ENCODE peak calls at places on chromosomes 2 and 18, in five cellular contexts. H is stomach; Q is CD8-positive, alpha-beta memory T cell; U is uterus; E is left ventricle myocardium inferior. B is an unnamed sample.

GRCh38 chr2:138503087-138503442 is 1.5 kb downstream of the SPOPL start:
- DNase-seq in E (no peak), Q (no peak), U (no peak), H (no peak), B (no peak)

GRCh38 chr2:110999626-111000025 is 121.1 kb upstream of the BCL2L11 start:
- DNase-seq in H (no peak), U (no peak), Q (no peak), E (no peak), B (no peak)

GRCh38 chr18:56148373-56148772 is 490.0 kb downstream of the TXNL1 start:
- DNase-seq in H (no peak), U (no peak), Q (no peak), E (no peak), B (peak; percentile 71)

GRCh38 chr2:36058953-36059352 is 296.6 kb upstream of the CRIM1 start:
- DNase-seq in H (no peak), E (no peak), U (no peak), Q (no peak), B (no peak)

GRCh38 chr2:113283704-113284284 is 5.1 kb upstream of the PAX8 start:
- DNase-seq in H (peak; percentile 83), E (peak; percentile 50), U (peak; percentile 58), Q (no peak), B (peak; percentile 92)

GRCh38 chr2:218645126-218645525 is 14.3 kb downstream of the ZNF142 start:
- DNase-seq in E (no peak), U (no peak), Q (no peak), H (no peak), B (peak; percentile 50)

GRCh38 chr18:74255022-74255658 is 36.6 kb downstream of the CYB5A start:
- DNase-seq in H (peak; percentile 59), E (no peak), U (no peak), Q (no peak), B (no peak)

GRCh38 chr2:160581448-160581847 is 87.8 kb upstream of the RBMS1 start:
- DNase-seq in E (no peak), Q (no peak), U (no peak), H (no peak), B (no peak)

GRCh38 chr2:176392744-176393414 is 123.6 kb downstream of the MTX2 start:
- DNase-seq in U (no peak), H (no peak), Q (no peak), E (no peak), B (no peak)

GRCh38 chr2:142722569-142722968 is 154.9 kb upstream of the KYNU start:
- DNase-seq in H (no peak), Q (no peak), U (no peak), E (no peak), B (no peak)

GRCh38 chr18:3157086-3157485 is 62.7 kb downstream of the MYOM1 start:
- DNase-seq in U (no peak), H (no peak), E (no peak), Q (no peak), B (no peak)

GRCh38 chr18:3411854-3412268 is 38.1 kb upstream of the TGIF1 start:
- DNase-seq in U (peak; percentile 26), Q (peak; percentile 25), H (peak; percentile 66), E (peak; percentile 34), B (peak; percentile 23)

GRCh38 chr2:127575185-127575765 is 39.8 kb downstream of the MYO7B start:
- DNase-seq in Q (no peak), E (no peak), U (no peak), H (peak; percentile 10), B (no peak)

GRCh38 chr2:174124171-174124570 is 124.2 kb downstream of the OLA1 start:
- DNase-seq in H (no peak), E (no peak), Q (no peak), U (no peak), B (peak; percentile 20)

GRCh38 chr2:216023055-216023648 is 9.8 kb upstream of the MREG start:
- DNase-seq in U (no peak), Q (peak; percentile 30), E (no peak), H (peak; percentile 54), B (peak; percentile 32)

GRCh38 chr2:1660656-1661650 is 83.4 kb downstream of the PXDN start:
- DNase-seq in E (no peak), H (peak; percentile 9), U (no peak), Q (no peak), B (no peak)

GRCh38 chr2:11889854-11890253 is 143.4 kb downstream of the LPIN1 start:
- DNase-seq in H (no peak), Q (no peak), E (no peak), U (no peak), B (no peak)

GRCh38 chr2:61017003-61017555 is 441 bp upstream of the PEX13 start:
- DNase-seq in H (peak; percentile 86), Q (peak; percentile 76), U (peak; percentile 60), E (peak; percentile 58), B (peak; percentile 56)

GRCh38 chr2:231554748-231555545 is 24.7 kb upstream of the NMUR1 start:
- DNase-seq in H (peak; percentile 55), U (peak; percentile 79), Q (no peak), E (peak; percentile 77), B (peak; percentile 60)

GRCh38 chr2:74514368-74515270 is at the start of gene TLX2:
- DNase-seq in H (no peak), U (no peak), E (no peak), Q (peak; percentile 18), B (peak; percentile 36)

GRCh38 chr2:11869423-11869991 is 123.1 kb downstream of the LPIN1 start:
- DNase-seq in E (no peak), H (no peak), Q (no peak), U (no peak), B (no peak)

GRCh38 chr18:2515908-2516625 is 55.2 kb downstream of the METTL4 start:
- DNase-seq in H (no peak), E (no peak), U (no peak), Q (no peak), B (peak; percentile 97)

GRCh38 chr18:75249672-75250470 is 39.3 kb downstream of the TSHZ1 start:
- DNase-seq in Q (no peak), U (no peak), H (no peak), E (no peak), B (no peak)

GRCh38 chr2:109637749-109638570 is 23.8 kb downstream of the SOWAHC start:
- DNase-seq in H (no peak), E (no peak), Q (no peak), U (no peak), B (peak; percentile 74)

GRCh38 chr2:58106896-58107295 is 60.3 kb downstream of the VRK2 start:
- DNase-seq in H (no peak), U (no peak), E (no peak), Q (no peak), B (no peak)

GRCh38 chr2:165891943-165892342 is 61.6 kb downstream of the TTC21B start:
- DNase-seq in H (no peak), E (no peak), U (no peak), Q (no peak), B (no peak)

GRCh38 chr2:9975805-9976447 is 24.4 kb downstream of the GRHL1 start:
- DNase-seq in U (no peak), Q (no peak), E (no peak), H (no peak), B (peak; percentile 97)

DNA sequence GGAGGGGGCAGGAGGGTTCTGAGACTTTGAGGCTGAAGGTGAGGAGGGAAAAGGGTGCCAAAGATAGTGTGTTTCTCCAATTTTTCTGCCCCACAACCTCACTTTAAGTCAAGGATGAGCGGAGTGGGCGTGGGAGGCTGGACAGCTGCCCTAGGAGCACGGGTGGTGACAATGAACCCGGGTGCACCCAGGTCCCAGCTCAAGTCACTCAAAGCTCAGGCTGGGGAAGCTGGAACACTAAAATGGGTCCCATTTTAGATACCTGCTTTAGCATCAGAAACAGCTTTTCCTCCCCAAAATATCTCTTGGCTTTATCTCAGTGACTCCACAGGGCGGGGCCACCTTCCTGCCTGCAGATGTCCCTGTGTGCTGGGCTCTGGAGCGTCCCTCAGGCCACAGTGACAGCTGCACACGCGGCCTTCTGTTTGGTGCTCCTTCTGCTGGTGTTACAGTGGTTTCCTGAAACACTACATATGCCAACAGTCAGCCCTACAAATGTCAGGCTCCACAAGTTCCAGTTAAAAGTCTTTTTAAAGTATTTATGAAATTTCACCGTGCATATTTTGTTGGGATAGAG is 1.4 kb upstream of the MBP start:
- DNase-seq in E (peak; percentile 60), H (no peak), U (no peak), Q (no peak), B (no peak)
- H3K4me3 ChIP-seq in E (peak overlapping the region; percentile 86), H (no peak overlapping the region), U (no peak overlapping the region), Q (no peak overlapping the region), B (no peak overlapping the region)

GRCh38 chr2:37377187-37377532 is 32.7 kb downstream of the QPCT start:
- DNase-seq in U (no peak), Q (no peak), H (no peak), E (no peak), B (peak; percentile 69)
- H3K4me3 ChIP-seq in U (no peak overlapping the region), Q (no peak overlapping the region), H (no peak overlapping the region), E (peak overlapping the region; percentile 9), B (peak overlapping the region; percentile 7)

GRCh38 chr2:37553411-37554156 is 117.9 kb downstream of the CDC42EP3 start:
- DNase-seq in H (no peak), E (no peak), Q (no peak), U (no peak), B (no peak)

GRCh38 chr2:37555457-37555856 is 116.0 kb downstream of the CDC42EP3 start:
- DNase-seq in E (peak; percentile 19), Q (no peak), U (no peak), H (no peak), B (no peak)

GRCh38 chr2:37556256-37556655 is 115.2 kb downstream of the CDC42EP3 start:
- DNase-seq in H (no peak), E (no peak), Q (no peak), U (no peak), B (no peak)

GRCh38 chr2:37554157-37554515 is 117.3 kb downstream of the CDC42EP3 start:
- DNase-seq in H (no peak), U (no peak), E (no peak), Q (no peak), B (no peak)

DNA sequence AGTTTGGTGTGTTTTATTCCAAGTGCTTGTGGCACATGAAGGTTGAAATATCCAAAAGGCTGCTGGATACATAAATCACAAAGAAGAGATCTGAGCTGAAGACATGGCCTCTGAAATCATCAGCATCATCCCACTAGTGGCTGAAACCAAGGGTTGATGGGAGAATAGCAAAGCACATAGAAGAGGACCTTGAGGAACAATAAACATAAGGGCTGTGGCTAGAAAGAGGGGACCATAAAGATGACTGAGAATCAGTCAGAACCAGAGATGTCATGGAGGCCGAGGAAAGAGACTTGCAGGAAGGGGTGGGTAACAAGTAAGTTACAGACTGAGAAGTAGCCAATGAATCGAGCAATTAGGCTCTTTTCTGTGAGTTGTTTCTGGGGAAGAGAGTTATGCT is 116.8 kb downstream of the CDC42EP3 start:
- DNase-seq in Q (no peak), U (no peak), E (no peak), H (no peak), B (no peak)
- H3K4me3 ChIP-seq in Q (no peak overlapping the region), U (no peak overlapping the region), E (no peak overlapping the region), H (no peak overlapping the region), B (no peak overlapping the region)

DNA sequence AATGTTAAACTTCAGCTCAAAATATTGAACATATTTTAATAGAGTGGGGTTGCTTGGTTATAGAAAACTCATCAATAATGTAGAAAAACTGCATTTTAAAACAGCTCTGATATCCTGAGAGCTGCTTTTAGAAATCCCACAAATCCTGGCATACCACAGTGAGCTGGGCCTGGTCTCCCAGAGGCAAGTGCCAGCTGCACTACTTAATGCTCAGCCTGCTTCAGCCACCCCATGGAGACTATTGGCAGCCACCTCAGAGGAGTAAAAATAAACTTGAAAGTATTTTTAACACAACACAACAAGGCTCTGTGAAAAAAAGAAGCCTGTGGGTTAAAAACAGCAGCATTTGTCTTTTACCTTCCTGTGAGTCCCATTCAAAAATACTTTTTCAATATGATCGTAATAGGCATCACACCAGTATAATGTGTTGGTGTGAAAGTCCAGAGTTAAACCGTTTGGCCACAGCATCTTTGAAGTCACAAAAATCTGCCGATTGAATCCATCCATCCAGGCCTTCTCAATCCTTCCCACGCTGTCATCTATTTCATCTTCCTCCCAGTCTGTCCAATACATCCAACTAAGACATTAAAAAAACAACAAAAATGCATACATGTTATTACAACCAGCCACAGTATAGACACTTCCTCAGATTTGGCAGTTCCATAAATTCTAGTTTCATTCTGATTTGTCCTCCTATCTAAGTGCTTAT is 1115.3 kb downstream of the LRP1B start:
- DNase-seq in H (no peak), Q (no peak), E (peak; percentile 27), U (no peak), B (no peak)
- H3K4me3 ChIP-seq in H (no peak overlapping the region), Q (no peak overlapping the region), E (peak overlapping the region; percentile 15), U (no peak overlapping the region), B (no peak overlapping the region)